ENCODE peak calls at places on chromosomes 5 and 9, in four cellular contexts. S is HCT116, C is epithelial cell of esophagus, H is cardiac fibroblast. X is an unnamed sample.

GRCh38 chr5:80864706-80865435 is 95.3 kb upstream of the RASGRF2 start:
- DNase-seq in S (no peak), C (no peak), H (no peak), X (peak; percentile 15)

GRCh38 chr5:100761192-100761591 is 141.9 kb downstream of the ST8SIA4 start:
- DNase-seq in S (no peak), C (peak; percentile 46), H (peak; percentile 56), X (no peak)

GRCh38 chr5:169941542-169941941 is 38.8 kb downstream of the INSYN2B start:
- DNase-seq in S (no peak), C (no peak), H (no peak), X (no peak)

GRCh38 chr5:89417990-89418820 is 535.2 kb upstream of the MEF2C start:
- DNase-seq in S (no peak), C (no peak), H (peak; percentile 49), X (no peak)

GRCh38 chr9:14924821-14925220 is 14.6 kb upstream of the FREM1 start:
- DNase-seq in S (no peak), C (peak; percentile 16), H (peak; percentile 51), X (no peak)

GRCh38 chr5:180271205-180271604 is 20.7 kb downstream of the MAPK9 start:
- DNase-seq in S (no peak), C (no peak), H (no peak), X (no peak)

GRCh38 chr9:137262909-137263285 is 7.8 kb downstream of the NELFB start:
- DNase-seq in S (no peak), C (no peak), H (no peak), X (no peak)

GRCh38 chr9:77375956-77376532 is 198.7 kb downstream of the VPS13A start:
- DNase-seq in S (no peak), C (peak; percentile 12), H (peak; percentile 56), X (no peak)

GRCh38 chr9:126705767-126706697 is 92.3 kb downstream of the LMX1B start:
- DNase-seq in S (peak; percentile 40), C (peak; percentile 72), H (peak; percentile 43), X (peak; percentile 46)

GRCh38 chr9:93120846-93121315 is 13.2 kb downstream of the NINJ1 start:
- DNase-seq in S (no peak), C (no peak), H (no peak), X (no peak)

GRCh38 chr5:104361932-104362331 is 799.3 kb upstream of the NUDT12 start:
- DNase-seq in S (no peak), C (no peak), H (no peak), X (peak; percentile 20)

GRCh38 chr5:31889131-31889561 is 250.2 kb downstream of the PDZD2 start:
- DNase-seq in S (no peak), C (no peak), H (no peak), X (no peak)

GRCh38 chr9:126521551-126521950 is 92.2 kb upstream of the LMX1B start:
- DNase-seq in S (no peak), C (no peak), H (no peak), X (no peak)

GRCh38 chr5:96509721-96510383 is 76.8 kb upstream of the PCSK1 start:
- DNase-seq in S (no peak), C (peak; percentile 62), H (peak; percentile 96), X (no peak)

GRCh38 chr9:98805506-98806272 is 1.8 kb upstream of the GALNT12 start:
- DNase-seq in S (no peak), C (peak; percentile 93), H (peak; percentile 79), X (no peak)

GRCh38 chr5:136073714-136074113 is 44.9 kb downstream of the TGFBI start:
- DNase-seq in S (no peak), C (no peak), H (no peak), X (peak; percentile 9)

GRCh38 chr9:7871977-7872730 is 72.6 kb upstream of the DMAC1 start:
- DNase-seq in S (no peak), C (peak; percentile 52), H (no peak), X (no peak)

GRCh38 chr5:111685969-111686368 is 71.0 kb downstream of the NREP start:
- DNase-seq in S (peak; percentile 16), C (no peak), H (peak; percentile 12), X (no peak)

GRCh38 chr5:111681414-111681790 is 75.6 kb downstream of the NREP start:
- DNase-seq in S (no peak), C (no peak), H (peak; percentile 29), X (no peak)

GRCh38 chr5:111679611-111680010 is 77.4 kb downstream of the NREP start:
- DNase-seq in S (no peak), C (no peak), H (no peak), X (no peak)

GRCh38 chr5:111680737-111681413 is 76.1 kb downstream of the NREP start:
- DNase-seq in S (peak; percentile 40), C (peak; percentile 97), H (peak; percentile 97), X (no peak)

GRCh38 chr5:111681791-111682190 is 75.2 kb downstream of the NREP start:
- DNase-seq in S (no peak), C (no peak), H (peak; percentile 50), X (no peak)
- H3K4me3 ChIP-seq in S (no peak overlapping the region), C (no peak overlapping the region), H (no peak overlapping the region), X (no peak overlapping the region)

GRCh38 chr9:124358617-124359016 is 56.6 kb downstream of the PSMB7 start:
- DNase-seq in S (no peak), C (no peak), H (no peak), X (peak; percentile 23)

GRCh38 chr9:124359426-124359825 is 55.8 kb downstream of the PSMB7 start:
- DNase-seq in S (no peak), C (no peak), H (no peak), X (peak; percentile 13)

GRCh38 chr9:124355941-124356744 is 59.1 kb downstream of the PSMB7 start:
- DNase-seq in S (no peak), C (no peak), H (no peak), X (peak; percentile 14)

GRCh38 chr9:124356745-124357390 is 58.4 kb downstream of the PSMB7 start:
- DNase-seq in S (no peak), C (no peak), H (no peak), X (peak; percentile 25)

DNA sequence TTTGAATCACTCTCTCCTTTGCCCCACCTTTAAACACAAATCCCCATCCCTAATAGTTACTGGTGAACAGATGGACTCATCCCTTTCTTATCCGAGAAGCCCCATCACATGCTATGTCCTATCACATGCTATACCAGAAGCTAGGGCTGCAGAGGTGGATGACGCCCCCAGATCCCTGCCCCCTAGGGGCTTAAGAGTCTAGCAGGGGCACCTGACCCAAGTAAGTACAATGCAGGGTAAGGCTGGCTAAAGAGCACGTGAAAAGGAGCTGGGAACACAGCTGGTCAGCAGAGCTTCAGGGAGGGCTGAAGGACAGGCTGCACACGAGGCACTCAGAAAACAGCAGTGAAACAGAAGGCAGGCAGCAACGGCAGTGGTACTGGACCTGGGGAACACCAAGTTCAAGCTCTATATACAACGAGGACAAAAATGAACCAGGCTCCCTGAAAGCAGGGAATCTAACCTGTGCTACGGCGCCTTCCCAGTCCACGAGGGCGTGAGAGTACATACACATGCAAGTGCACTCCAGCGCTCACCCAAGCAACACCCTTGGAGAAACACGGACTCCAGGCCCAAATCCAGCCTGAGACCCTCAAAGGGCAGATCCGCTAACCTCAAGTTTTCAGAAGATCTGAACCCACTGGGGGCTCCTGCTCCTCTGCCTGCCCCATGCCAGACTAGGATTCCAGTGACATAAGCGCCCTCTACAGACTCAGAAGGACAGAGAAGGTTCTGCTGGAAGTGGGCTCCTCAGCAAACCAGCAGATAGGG is 57.5 kb downstream of the PSMB7 start:
- DNase-seq in S (no peak), C (no peak), H (no peak), X (peak; percentile 16)
- TF ChIP-seq CTCF in S (peak; percentile 26), C (no peak), H (peak; percentile 19), X (no peak)

GRCh38 chr9:121744002-121744686 is 92.7 kb downstream of the DAB2IP start:
- DNase-seq in S (no peak), C (peak; percentile 50), H (peak; percentile 45), X (no peak)
- H3K4me3 ChIP-seq in S (peak overlapping the region; percentile 38), C (peak overlapping the region; percentile 25), H (peak overlapping the region; percentile 50), X (no peak overlapping the region)

DNA sequence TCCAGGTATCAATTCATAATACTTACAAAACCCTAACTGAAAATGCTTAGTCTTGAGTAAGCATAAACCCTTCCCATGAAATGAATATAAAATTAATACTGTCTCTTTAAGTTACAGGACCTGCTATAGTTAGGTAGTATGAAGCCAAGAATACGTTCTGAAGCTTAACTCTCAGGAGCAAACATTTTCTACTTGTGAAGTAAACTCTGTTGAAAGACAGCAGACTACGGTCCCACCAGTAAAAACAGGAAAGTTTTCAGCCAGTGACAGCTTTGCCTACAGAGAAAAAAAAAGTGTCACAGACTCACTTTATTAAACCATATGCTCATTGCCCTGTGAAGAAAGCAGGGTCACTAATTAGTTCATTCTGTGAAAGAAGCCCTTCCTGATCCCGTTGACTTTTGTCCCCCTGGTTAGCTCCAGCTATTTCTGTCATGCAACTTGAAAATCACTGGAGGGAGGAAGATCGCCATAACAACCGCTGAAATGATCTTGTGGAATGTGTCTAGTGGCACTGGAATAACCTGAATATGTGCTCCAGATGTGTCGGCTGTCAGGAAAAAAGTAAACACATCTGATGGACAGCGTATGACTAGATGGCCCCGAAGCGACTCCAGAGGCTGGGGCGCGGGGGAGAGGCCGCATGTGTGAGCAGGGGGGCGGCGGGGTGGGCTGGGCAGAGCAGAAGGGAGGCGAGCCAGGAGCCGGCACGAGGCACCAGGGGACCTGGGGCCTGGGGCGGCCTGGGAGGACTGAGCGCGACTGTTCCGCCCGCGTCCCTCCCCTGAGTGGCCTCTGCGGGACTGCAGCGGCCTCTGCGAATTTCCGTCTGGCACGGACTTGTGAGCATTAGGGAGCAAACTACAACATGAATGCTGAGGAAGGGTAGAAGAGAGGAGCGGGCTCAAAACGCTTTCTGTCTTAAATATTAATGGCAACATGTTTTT is 41.9 kb downstream of the BNC2 start:
- DNase-seq in S (no peak), C (peak; percentile 31), H (peak; percentile 47), X (no peak)
- TF ChIP-seq CTCF in S (no peak), C (no peak), H (no peak), X (no peak)

GRCh38 chr5:1200495-1201326 is 684 bp upstream of the SLC6A19 start:
- DNase-seq in S (no peak), C (no peak), H (no peak), X (no peak)

GRCh38 chr5:1202026-1202797 is 817 bp downstream of the SLC6A19 start:
- DNase-seq in S (no peak), C (no peak), H (no peak), X (no peak)

GRCh38 chr5:1202798-1203185 is 1.4 kb downstream of the SLC6A19 start:
- DNase-seq in S (no peak), C (no peak), H (no peak), X (no peak)

GRCh38 chr5:1199649-1200494 is 1.5 kb upstream of the SLC6A19 start:
- DNase-seq in S (no peak), C (no peak), H (no peak), X (no peak)

GRCh38 chr5:1201327-1202025 is at the start of gene SLC6A19:
- DNase-seq in S (no peak), C (no peak), H (no peak), X (no peak)
- H3K4me3 ChIP-seq in S (no peak within 1 kb of the TSS), C (no peak within 1 kb of the TSS), H (no peak within 1 kb of the TSS), X (no peak within 1 kb of the TSS)

GRCh38 chr9:97109194-97109811 is 70.4 kb upstream of the CTSV start:
- DNase-seq in S (peak; percentile 69), C (peak; percentile 76), H (peak; percentile 62), X (peak; percentile 7)
- TF ChIP-seq CTCF in S (peak; percentile 79), C (peak; percentile 88), H (peak; percentile 64), X (peak; percentile 75)

GRCh38 chr9:72491242-72491641 is 30.2 kb upstream of the TMC1 start:
- DNase-seq in S (no peak), C (no peak), H (no peak), X (no peak)
- H3K4me3 ChIP-seq in S (no peak overlapping the region), C (no peak overlapping the region), H (no peak overlapping the region), X (no peak overlapping the region)